ENCODE peak calls at places on chromosomes 11 and 22, in seven cellular contexts. X, B, E, Y, P, N and V are unnamed samples.

GRCh38 chr11:8826145-8826786 is 84.7 kb upstream of the AKIP1 start:
- DNase-seq in X (peak; percentile 65), B (no peak), E (peak; percentile 64), Y (no peak), P (peak; percentile 77), N (peak; percentile 59), V (no peak)

GRCh38 chr22:30228509-30229359 is 17.8 kb downstream of the LIF start:
- DNase-seq in X (no peak), B (no peak), E (peak; percentile 25), Y (no peak), P (peak; percentile 84), N (no peak), V (no peak)

GRCh38 chr11:124971810-124972209 is 17.8 kb downstream of the CCDC15 start:
- DNase-seq in X (no peak), B (no peak), E (no peak), Y (no peak), P (peak; percentile 33), N (no peak), V (no peak)

GRCh38 chr11:128210148-128210940 is 377.0 kb downstream of the ETS1 start:
- DNase-seq in X (peak; percentile 98), B (peak; percentile 97), E (peak; percentile 94), Y (no peak), P (peak; percentile 99), N (peak; percentile 53), V (no peak)

GRCh38 chr11:35043933-35044332 is 95.0 kb upstream of the CD44 start:
- DNase-seq in X (peak; percentile 37), B (no peak), E (peak; percentile 65), Y (no peak), P (no peak), N (no peak), V (no peak)

GRCh38 chr11:117185739-117186430 is 7.3 kb downstream of the SIDT2 start:
- DNase-seq in X (no peak), B (no peak), E (no peak), Y (no peak), P (no peak), N (no peak), V (peak; percentile 62)

GRCh38 chr11:65311197-65311631 is 3.5 kb upstream of the CDC42EP2 start:
- DNase-seq in X (peak; percentile 71), B (no peak), E (peak; percentile 94), Y (no peak), P (peak; percentile 30), N (no peak), V (no peak)

GRCh38 chr22:36419177-36419911 is 31.6 kb upstream of the MYH9 start:
- DNase-seq in X (peak; percentile 84), B (no peak), E (peak; percentile 93), Y (no peak), P (peak; percentile 56), N (no peak), V (no peak)

GRCh38 chr22:17931400-17931825 is 92.9 kb downstream of the MICAL3 start:
- DNase-seq in X (no peak), B (no peak), E (peak; percentile 42), Y (no peak), P (no peak), N (no peak), V (peak; percentile 37)

GRCh38 chr11:125263268-125263790 is 98.8 kb downstream of the PKNOX2 start:
- DNase-seq in X (peak; percentile 91), B (no peak), E (peak; percentile 68), Y (no peak), P (peak; percentile 81), N (peak; percentile 94), V (no peak)

GRCh38 chr11:124917115-124917637 is 1.9 kb upstream of the HEPN1 start:
- DNase-seq in X (peak; percentile 73), B (no peak), E (peak; percentile 57), Y (no peak), P (no peak), N (no peak), V (no peak)

GRCh38 chr22:41429232-41429945 is 17.2 kb downstream of the TOB2 start:
- DNase-seq in X (no peak), B (no peak), E (no peak), Y (no peak), P (peak; percentile 53), N (no peak), V (no peak)

GRCh38 chr11:32105871-32106312 is 15.0 kb downstream of the RCN1 start:
- DNase-seq in X (no peak), B (no peak), E (no peak), Y (no peak), P (no peak), N (no peak), V (no peak)

GRCh38 chr22:27019827-27020226 is 362.4 kb downstream of the MIAT start:
- DNase-seq in X (no peak), B (peak; percentile 38), E (no peak), Y (no peak), P (no peak), N (no peak), V (no peak)

GRCh38 chr11:28176231-28176853 is 68.2 kb downstream of the METTL15 start:
- DNase-seq in X (peak; percentile 11), B (no peak), E (no peak), Y (no peak), P (peak; percentile 67), N (no peak), V (no peak)

GRCh38 chr11:95788921-95789505 is 569 bp downstream of the FAM76B start:
- DNase-seq in X (peak; percentile 45), B (peak; percentile 51), E (peak; percentile 16), Y (peak; percentile 38), P (peak; percentile 64), N (peak; percentile 57), V (peak; percentile 81)

GRCh38 chr11:1410366-1411291 is 20.9 kb downstream of the BRSK2 start:
- DNase-seq in X (no peak), B (no peak), E (no peak), Y (no peak), P (no peak), N (no peak), V (no peak)

GRCh38 chr11:6468712-6469495 is 4.8 kb downstream of the TRIM3 start:
- DNase-seq in X (peak; percentile 62), B (peak; percentile 79), E (peak; percentile 72), Y (no peak), P (peak; percentile 42), N (peak; percentile 99), V (peak; percentile 94)